ENCODE peak calls at places on chromosomes 12 and 14, in nine cellular contexts. W is mucosa of gallbladder; I is AML-193; A is heart right ventricle; Z is dermis blood vessel endothelial cell; D is heart left ventricle; J is stimulated activated CD4-positive, alpha-beta T cell treated with anti-CD3 and anti-CD28 coated beads, Interleukin-2, amount 100 ng/mL, for 48 hours; X is transverse colon; G is iris pigment epithelial cell. Y is an unnamed sample.

GRCh38 chr14:71582705-71583104 is 349.5 kb upstream of the RGS6 start:
- DNase-seq in W (no peak), I (no peak), A (no peak), Z (no peak), D (no peak), J (no peak), X (no peak), G (peak), Y (no peak)

GRCh38 chr14:34344318-34344717 is 117.7 kb downstream of the SPTSSA start:
- DNase-seq in W (no peak), I (no peak), A (no peak), Z (no peak), D (no peak), J (no peak), X (no peak), G (no peak), Y (no peak)

GRCh38 chr12:94099191-94099983 is 49.0 kb upstream of the PLXNC1 start:
- DNase-seq in W (no peak), I (no peak), A (no peak), Z (peak), D (no peak), J (no peak), X (no peak), G (peak), Y (no peak)

GRCh38 chr12:64653123-64653522 is 42.8 kb downstream of the RASSF3 start:
- DNase-seq in W (no peak), I (no peak), A (no peak), Z (no peak), D (no peak), J (no peak), X (no peak), G (no peak), Y (no peak)

GRCh38 chr12:105212431-105212830 is 23.5 kb downstream of the APPL2 start:
- DNase-seq in W (no peak), I (no peak), A (no peak), Z (no peak), D (no peak), J (no peak), X (no peak), G (peak), Y (no peak)

GRCh38 chr12:115857160-115857920 is 420.2 kb downstream of the MED13L start:
- DNase-seq in W (no peak), I (no peak), A (no peak), Z (no peak), D (no peak), J (no peak), X (no peak), G (no peak), Y (no peak)

GRCh38 chr12:9740109-9740750 is 7.3 kb upstream of the CLECL1 start:
- DNase-seq in W (no peak), I (no peak), A (no peak), Z (no peak), D (no peak), J (no peak), X (peak), G (no peak), Y (no peak)

GRCh38 chr14:59407246-59407615 is 57.9 kb downstream of the GPR135 start:
- DNase-seq in W (no peak), I (no peak), A (no peak), Z (peak), D (no peak), J (no peak), X (no peak), G (peak), Y (no peak)

GRCh38 chr12:94329366-94329765 is 130.3 kb downstream of the CEP83 start:
- DNase-seq in W (no peak), I (no peak), A (no peak), Z (peak), D (no peak), J (no peak), X (no peak), G (peak), Y (no peak)

GRCh38 chr14:92430686-92431085 is 82.9 kb upstream of the RIN3 start:
- DNase-seq in W (no peak), I (no peak), A (no peak), Z (no peak), D (no peak), J (no peak), X (no peak), G (no peak), Y (no peak)

GRCh38 chr12:55816876-55817351 is 610 bp downstream of the SARNP start:
- DNase-seq in W (no peak), I (no peak), A (no peak), Z (peak), D (no peak), J (no peak), X (no peak), G (peak), Y (no peak)

GRCh38 chr12:119072463-119072862 is 91.1 kb downstream of the SRRM4 start:
- DNase-seq in W (no peak), I (no peak), A (no peak), Z (no peak), D (no peak), J (no peak), X (no peak), G (no peak), Y (no peak)

GRCh38 chr12:50103767-50104321 is at the start of gene GPD1:
- DNase-seq in W (peak), I (no peak), A (peak), Z (no peak), D (peak), J (no peak), X (peak), G (peak), Y (peak)

GRCh38 chr12:3633396-3633795 is 119.5 kb downstream of the CRACR2A start:
- DNase-seq in W (no peak), I (no peak), A (no peak), Z (no peak), D (no peak), J (no peak), X (no peak), G (no peak), Y (no peak)

GRCh38 chr14:74083161-74083560 is 1.1 kb downstream of the ALDH6A1 start:
- DNase-seq in W (no peak), I (no peak), A (no peak), Z (no peak), D (no peak), J (no peak), X (no peak), G (peak), Y (no peak)

GRCh38 chr12:31736472-31736871 is 7.7 kb upstream of the AMN1 start:
- DNase-seq in W (no peak), I (no peak), A (no peak), Z (peak), D (no peak), J (no peak), X (no peak), G (peak), Y (no peak)